ENCODE peak calls at places on chromosomes 2 and 18, in five cellular contexts. One of them, this sample, is unnamed.

GRCh38 chr2:148447877-148448276 is 196.7 kb upstream of the EPC2 start:
- DNase-seq in HT1080: no peak
- DNase-seq in Daoy: no peak
- DNase-seq in prostate gland: no peak
- DNase-seq in stimulated activated CD8-positive, alpha-beta memory T cell treated with anti-CD3 and anti-CD28 coated beads, Interleukin-4, amount 100 ng/mL, for 1 hour: no peak
- DNase-seq in this sample: no peak

GRCh38 chr2:168758970-168759820 is 43.2 kb upstream of the NOSTRIN start:
- DNase-seq in prostate gland: peak
- DNase-seq in Daoy: peak
- DNase-seq in stimulated activated CD8-positive, alpha-beta memory T cell treated with anti-CD3 and anti-CD28 coated beads, Interleukin-4, amount 100 ng/mL, for 1 hour: no peak
- DNase-seq in HT1080: peak
- DNase-seq in this sample: no peak

GRCh38 chr18:9996104-9996503 is 82.3 kb downstream of the VAPA start:
- DNase-seq in stimulated activated CD8-positive, alpha-beta memory T cell treated with anti-CD3 and anti-CD28 coated beads, Interleukin-4, amount 100 ng/mL, for 1 hour: no peak
- DNase-seq in HT1080: no peak
- DNase-seq in Daoy: no peak
- DNase-seq in prostate gland: no peak
- DNase-seq in this sample: no peak

GRCh38 chr2:86036790-86037138 is 68.9 kb downstream of the POLR1A start:
- DNase-seq in prostate gland: no peak
- DNase-seq in Daoy: no peak
- DNase-seq in HT1080: no peak
- DNase-seq in stimulated activated CD8-positive, alpha-beta memory T cell treated with anti-CD3 and anti-CD28 coated beads, Interleukin-4, amount 100 ng/mL, for 1 hour: no peak
- DNase-seq in this sample: no peak

GRCh38 chr2:237731663-237732062 is 66.9 kb upstream of the RBM44 start:
- DNase-seq in prostate gland: no peak
- DNase-seq in HT1080: peak
- DNase-seq in stimulated activated CD8-positive, alpha-beta memory T cell treated with anti-CD3 and anti-CD28 coated beads, Interleukin-4, amount 100 ng/mL, for 1 hour: no peak
- DNase-seq in Daoy: peak
- DNase-seq in this sample: no peak

GRCh38 chr2:5926896-5927512 is 234.8 kb downstream of the SOX11 start:
- DNase-seq in stimulated activated CD8-positive, alpha-beta memory T cell treated with anti-CD3 and anti-CD28 coated beads, Interleukin-4, amount 100 ng/mL, for 1 hour: no peak
- DNase-seq in Daoy: no peak
- DNase-seq in prostate gland: no peak
- DNase-seq in HT1080: no peak
- DNase-seq in this sample: no peak

GRCh38 chr2:234673501-234673900 is 176.6 kb upstream of the ARL4C start:
- DNase-seq in HT1080: no peak
- DNase-seq in stimulated activated CD8-positive, alpha-beta memory T cell treated with anti-CD3 and anti-CD28 coated beads, Interleukin-4, amount 100 ng/mL, for 1 hour: no peak
- DNase-seq in prostate gland: no peak
- DNase-seq in Daoy: no peak
- DNase-seq in this sample: no peak

GRCh38 chr18:40935423-40935822 is 1019.6 kb upstream of the PIK3C3 start:
- DNase-seq in prostate gland: no peak
- DNase-seq in Daoy: no peak
- DNase-seq in stimulated activated CD8-positive, alpha-beta memory T cell treated with anti-CD3 and anti-CD28 coated beads, Interleukin-4, amount 100 ng/mL, for 1 hour: no peak
- DNase-seq in HT1080: peak
- DNase-seq in this sample: no peak

GRCh38 chr2:159574246-159574645 is 42.1 kb downstream of the BAZ2B start:
- DNase-seq in prostate gland: no peak
- DNase-seq in stimulated activated CD8-positive, alpha-beta memory T cell treated with anti-CD3 and anti-CD28 coated beads, Interleukin-4, amount 100 ng/mL, for 1 hour: no peak
- DNase-seq in HT1080: no peak
- DNase-seq in Daoy: no peak
- DNase-seq in this sample: no peak

GRCh38 chr2:43944915-43945314 is 50.9 kb downstream of the LRPPRC start:
- DNase-seq in prostate gland: no peak
- DNase-seq in stimulated activated CD8-positive, alpha-beta memory T cell treated with anti-CD3 and anti-CD28 coated beads, Interleukin-4, amount 100 ng/mL, for 1 hour: no peak
- DNase-seq in HT1080: no peak
- DNase-seq in Daoy: no peak
- DNase-seq in this sample: no peak

GRCh38 chr18:22604390-22604985 is 186.8 kb upstream of the CTAGE1 start:
- DNase-seq in prostate gland: peak
- DNase-seq in Daoy: peak
- DNase-seq in stimulated activated CD8-positive, alpha-beta memory T cell treated with anti-CD3 and anti-CD28 coated beads, Interleukin-4, amount 100 ng/mL, for 1 hour: no peak
- DNase-seq in HT1080: no peak
- DNase-seq in this sample: no peak

GRCh38 chr2:210429403-210430137 is 47.0 kb downstream of the LANCL1 start:
- DNase-seq in HT1080: no peak
- DNase-seq in Daoy: no peak
- DNase-seq in prostate gland: no peak
- DNase-seq in stimulated activated CD8-positive, alpha-beta memory T cell treated with anti-CD3 and anti-CD28 coated beads, Interleukin-4, amount 100 ng/mL, for 1 hour: no peak
- DNase-seq in this sample: no peak

GRCh38 chr18:59906203-59906602 is 6.4 kb downstream of the PMAIP1 start:
- DNase-seq in stimulated activated CD8-positive, alpha-beta memory T cell treated with anti-CD3 and anti-CD28 coated beads, Interleukin-4, amount 100 ng/mL, for 1 hour: no peak
- DNase-seq in prostate gland: no peak
- DNase-seq in HT1080: no peak
- DNase-seq in Daoy: no peak
- DNase-seq in this sample: no peak

GRCh38 chr2:105522645-105523044 is 123.8 kb upstream of the FHL2 start:
- DNase-seq in HT1080: no peak
- DNase-seq in Daoy: no peak
- DNase-seq in prostate gland: no peak
- DNase-seq in stimulated activated CD8-positive, alpha-beta memory T cell treated with anti-CD3 and anti-CD28 coated beads, Interleukin-4, amount 100 ng/mL, for 1 hour: no peak
- DNase-seq in this sample: no peak

GRCh38 chr2:119821266-119821665 is 61.5 kb downstream of the PTPN4 start:
- DNase-seq in stimulated activated CD8-positive, alpha-beta memory T cell treated with anti-CD3 and anti-CD28 coated beads, Interleukin-4, amount 100 ng/mL, for 1 hour: no peak
- DNase-seq in HT1080: no peak
- DNase-seq in prostate gland: no peak
- DNase-seq in Daoy: no peak
- DNase-seq in this sample: no peak

GRCh38 chr2:190180313-190181065 is 118.0 kb upstream of the MSTN start:
- DNase-seq in prostate gland: peak
- DNase-seq in HT1080: peak
- DNase-seq in stimulated activated CD8-positive, alpha-beta memory T cell treated with anti-CD3 and anti-CD28 coated beads, Interleukin-4, amount 100 ng/mL, for 1 hour: no peak
- DNase-seq in Daoy: peak
- DNase-seq in this sample: no peak

GRCh38 chr2:9057939-9058761 is 54.7 kb upstream of the MBOAT2 start:
- DNase-seq in prostate gland: no peak
- DNase-seq in stimulated activated CD8-positive, alpha-beta memory T cell treated with anti-CD3 and anti-CD28 coated beads, Interleukin-4, amount 100 ng/mL, for 1 hour: no peak
- DNase-seq in HT1080: peak
- DNase-seq in Daoy: peak
- DNase-seq in this sample: no peak

GRCh38 chr2:36427790-36428243 is 72.2 kb downstream of the CRIM1 start:
- DNase-seq in Daoy: no peak
- DNase-seq in stimulated activated CD8-positive, alpha-beta memory T cell treated with anti-CD3 and anti-CD28 coated beads, Interleukin-4, amount 100 ng/mL, for 1 hour: no peak
- DNase-seq in prostate gland: no peak
- DNase-seq in HT1080: no peak
- DNase-seq in this sample: no peak

GRCh38 chr18:78411539-78411938 is 568.1 kb upstream of the SALL3 start:
- DNase-seq in Daoy: no peak
- DNase-seq in stimulated activated CD8-positive, alpha-beta memory T cell treated with anti-CD3 and anti-CD28 coated beads, Interleukin-4, amount 100 ng/mL, for 1 hour: no peak
- DNase-seq in prostate gland: no peak
- DNase-seq in HT1080: no peak
- DNase-seq in this sample: no peak

GRCh38 chr2:57080035-57080434 is 896.2 kb downstream of the CCDC85A start:
- DNase-seq in prostate gland: no peak
- DNase-seq in HT1080: peak
- DNase-seq in Daoy: no peak
- DNase-seq in stimulated activated CD8-positive, alpha-beta memory T cell treated with anti-CD3 and anti-CD28 coated beads, Interleukin-4, amount 100 ng/mL, for 1 hour: no peak
- DNase-seq in this sample: no peak

GRCh38 chr2:80737047-80737446 is 432.5 kb upstream of the LRRTM1 start:
- DNase-seq in stimulated activated CD8-positive, alpha-beta memory T cell treated with anti-CD3 and anti-CD28 coated beads, Interleukin-4, amount 100 ng/mL, for 1 hour: no peak
- DNase-seq in Daoy: no peak
- DNase-seq in HT1080: no peak
- DNase-seq in prostate gland: no peak
- DNase-seq in this sample: no peak

This sample was measured in ascending aorta.